ENCODE peak calls at places on chromosomes 12 and 14, in seven cellular contexts. One of them, this sample, is unnamed.

GRCh38 chr12:10673660-10674384 is at the start of gene STYK1:
- DNase-seq in RKO: peak; percentile 31
- DNase-seq in heart left ventricle: peak; percentile 69
- DNase-seq in mucosa of gallbladder: peak; percentile 71
- DNase-seq in OCI-LY7: peak; percentile 67
- DNase-seq in amniotic epithelial cell: peak; percentile 15
- DNase-seq in CMK: peak; percentile 69
- DNase-seq in this sample: peak; percentile 47

GRCh38 chr12:92562063-92562734 is 140.6 kb upstream of the PLEKHG7 start:
- DNase-seq in RKO: no peak
- DNase-seq in heart left ventricle: no peak
- DNase-seq in mucosa of gallbladder: no peak
- DNase-seq in OCI-LY7: no peak
- DNase-seq in amniotic epithelial cell: peak; percentile 35
- DNase-seq in CMK: no peak
- DNase-seq in this sample: no peak

GRCh38 chr14:90109858-90110257 is 48.1 kb downstream of the KCNK13 start:
- DNase-seq in RKO: peak; percentile 31
- DNase-seq in heart left ventricle: no peak
- DNase-seq in mucosa of gallbladder: no peak
- DNase-seq in OCI-LY7: no peak
- DNase-seq in amniotic epithelial cell: no peak
- DNase-seq in CMK: no peak
- DNase-seq in this sample: no peak

GRCh38 chr14:31936100-31936499 is 141.0 kb upstream of the ARHGAP5 start:
- DNase-seq in RKO: no peak
- DNase-seq in heart left ventricle: no peak
- DNase-seq in mucosa of gallbladder: peak; percentile 65
- DNase-seq in OCI-LY7: no peak
- DNase-seq in amniotic epithelial cell: peak; percentile 39
- DNase-seq in CMK: no peak
- DNase-seq in this sample: no peak

GRCh38 chr12:52020539-52021336 is 14.0 kb downstream of the TAMALIN start:
- DNase-seq in RKO: peak; percentile 28
- DNase-seq in heart left ventricle: peak; percentile 76
- DNase-seq in mucosa of gallbladder: no peak
- DNase-seq in OCI-LY7: peak; percentile 79
- DNase-seq in amniotic epithelial cell: no peak
- DNase-seq in CMK: no peak
- DNase-seq in this sample: peak; percentile 12

GRCh38 chr14:61643546-61643945 is 51.8 kb upstream of the HIF1A start:
- DNase-seq in RKO: no peak
- DNase-seq in heart left ventricle: no peak
- DNase-seq in mucosa of gallbladder: no peak
- DNase-seq in OCI-LY7: peak; percentile 24
- DNase-seq in amniotic epithelial cell: peak; percentile 76
- DNase-seq in CMK: no peak
- DNase-seq in this sample: no peak

GRCh38 chr12:41103614-41104013 is 84.5 kb upstream of the PDZRN4 start:
- DNase-seq in RKO: no peak
- DNase-seq in heart left ventricle: no peak
- DNase-seq in mucosa of gallbladder: no peak
- DNase-seq in OCI-LY7: no peak
- DNase-seq in amniotic epithelial cell: peak; percentile 89
- DNase-seq in CMK: no peak
- DNase-seq in this sample: no peak

GRCh38 chr12:31570880-31571279 is 20.1 kb downstream of the DENND5B start:
- DNase-seq in RKO: no peak
- DNase-seq in heart left ventricle: no peak
- DNase-seq in mucosa of gallbladder: no peak
- DNase-seq in OCI-LY7: no peak
- DNase-seq in amniotic epithelial cell: no peak
- DNase-seq in CMK: no peak
- DNase-seq in this sample: no peak

GRCh38 chr12:15717940-15718567 is 71.1 kb downstream of the EPS8 start:
- DNase-seq in RKO: no peak
- DNase-seq in heart left ventricle: no peak
- DNase-seq in mucosa of gallbladder: no peak
- DNase-seq in OCI-LY7: no peak
- DNase-seq in amniotic epithelial cell: no peak
- DNase-seq in CMK: no peak
- DNase-seq in this sample: no peak

GRCh38 chr14:54175298-54175942 is 218.8 kb upstream of the BMP4 start:
- DNase-seq in RKO: peak; percentile 75
- DNase-seq in heart left ventricle: no peak
- DNase-seq in mucosa of gallbladder: peak; percentile 70
- DNase-seq in OCI-LY7: peak; percentile 65
- DNase-seq in amniotic epithelial cell: peak; percentile 66
- DNase-seq in CMK: peak; percentile 7
- DNase-seq in this sample: peak; percentile 29

GRCh38 chr12:45232771-45233372 is 17.0 kb downstream of the ANO6 start:
- DNase-seq in RKO: peak; percentile 97
- DNase-seq in heart left ventricle: no peak
- DNase-seq in mucosa of gallbladder: peak; percentile 58
- DNase-seq in OCI-LY7: no peak
- DNase-seq in amniotic epithelial cell: peak; percentile 97
- DNase-seq in CMK: no peak
- DNase-seq in this sample: no peak

GRCh38 chr12:65106948-65107347 is 14.2 kb downstream of the WIF1 start:
- DNase-seq in RKO: peak; percentile 41
- DNase-seq in heart left ventricle: no peak
- DNase-seq in mucosa of gallbladder: no peak
- DNase-seq in OCI-LY7: peak; percentile 6
- DNase-seq in amniotic epithelial cell: peak; percentile 6
- DNase-seq in CMK: no peak
- DNase-seq in this sample: no peak

GRCh38 chr12:104604070-104604994 is 147.6 kb downstream of the CHST11 start:
- DNase-seq in RKO: peak; percentile 63
- DNase-seq in heart left ventricle: peak; percentile 75
- DNase-seq in mucosa of gallbladder: peak; percentile 78
- DNase-seq in OCI-LY7: peak; percentile 88
- DNase-seq in amniotic epithelial cell: peak; percentile 98
- DNase-seq in CMK: peak; percentile 70
- DNase-seq in this sample: peak; percentile 94

GRCh38 chr12:7144414-7145120 is 14.4 kb downstream of the CLSTN3 start:
- DNase-seq in RKO: peak; percentile 52
- DNase-seq in heart left ventricle: no peak
- DNase-seq in mucosa of gallbladder: no peak
- DNase-seq in OCI-LY7: peak; percentile 59
- DNase-seq in amniotic epithelial cell: peak; percentile 40
- DNase-seq in CMK: no peak
- DNase-seq in this sample: no peak

GRCh38 chr12:24507827-24508226 is 441.1 kb downstream of the BCAT1 start:
- DNase-seq in RKO: no peak
- DNase-seq in heart left ventricle: no peak
- DNase-seq in mucosa of gallbladder: no peak
- DNase-seq in OCI-LY7: no peak
- DNase-seq in amniotic epithelial cell: peak; percentile 43
- DNase-seq in CMK: no peak
- DNase-seq in this sample: no peak

GRCh38 chr12:48966177-48966890 is 5.2 kb downstream of the WNT10B start:
- DNase-seq in RKO: no peak
- DNase-seq in heart left ventricle: no peak
- DNase-seq in mucosa of gallbladder: no peak
- DNase-seq in OCI-LY7: no peak
- DNase-seq in amniotic epithelial cell: no peak
- DNase-seq in CMK: no peak
- DNase-seq in this sample: no peak

GRCh38 chr14:71472281-71472960 is 459.8 kb upstream of the RGS6 start:
- DNase-seq in RKO: no peak
- DNase-seq in heart left ventricle: no peak
- DNase-seq in mucosa of gallbladder: no peak
- DNase-seq in OCI-LY7: no peak
- DNase-seq in amniotic epithelial cell: peak; percentile 43
- DNase-seq in CMK: no peak
- DNase-seq in this sample: no peak

GRCh38 chr12:108589028-108589839 is 8.7 kb downstream of the TMEM119 start:
- DNase-seq in RKO: no peak
- DNase-seq in heart left ventricle: no peak
- DNase-seq in mucosa of gallbladder: no peak
- DNase-seq in OCI-LY7: no peak
- DNase-seq in amniotic epithelial cell: peak; percentile 35
- DNase-seq in CMK: no peak
- DNase-seq in this sample: no peak

This sample was measured in GF-D8.